ENCODE peak calls at places on chromosomes 5 and 9, in four cellular contexts. H, N, O and B are unnamed samples.

GRCh38 chr9:12554636-12555035 is 138.5 kb upstream of the TYRP1 start:
- DNase-seq in H (no peak), N (no peak), O (no peak), B (no peak)

GRCh38 chr5:74123928-74124327 is 497.9 kb downstream of the ARHGEF28 start:
- DNase-seq in H (no peak), N (no peak), O (no peak), B (no peak)

GRCh38 chr9:125189011-125189360 is 617 bp downstream of the PPP6C start:
- DNase-seq in H (peak; percentile 76), N (peak; percentile 1), O (no peak), B (no peak)

GRCh38 chr9:134158753-134159392 is 5.5 kb downstream of the RNU6ATAC start:
- DNase-seq in H (no peak), N (no peak), O (no peak), B (no peak)

GRCh38 chr5:36875051-36875788 is 1.3 kb upstream of the NIPBL start:
- DNase-seq in H (peak; percentile 73), N (peak; percentile 45), O (peak; percentile 59), B (peak; percentile 69)

GRCh38 chr9:130263601-130264413 is 1.8 kb upstream of the HMCN2 start:
- DNase-seq in H (peak; percentile 78), N (no peak), O (peak; percentile 19), B (no peak)

GRCh38 chr9:35935755-35936509 is 22.0 kb downstream of the OR2S2 start:
- DNase-seq in H (no peak), N (no peak), O (no peak), B (no peak)

GRCh38 chr5:65969539-65970393 is 43.4 kb downstream of the ERBIN start:
- DNase-seq in H (no peak), N (no peak), O (no peak), B (no peak)

GRCh38 chr5:59789197-59789596 is 104.3 kb downstream of the PDE4D start:
- DNase-seq in H (no peak), N (no peak), O (no peak), B (no peak)

GRCh38 chr5:98777295-98777694 is 3.8 kb downstream of the RGMB start:
- DNase-seq in H (no peak), N (no peak), O (no peak), B (no peak)

GRCh38 chr5:23136958-23137357 is 283.8 kb upstream of the CDH12 start:
- DNase-seq in H (no peak), N (no peak), O (no peak), B (no peak)

GRCh38 chr5:43433381-43433780 is 21.2 kb upstream of the CCL28 start:
- DNase-seq in H (no peak), N (no peak), O (no peak), B (no peak)

GRCh38 chr5:167945542-167946384 is 345.7 kb upstream of the WWC1 start:
- DNase-seq in H (peak; percentile 60), N (no peak), O (no peak), B (no peak)

GRCh38 chr9:83034026-83034425 is 28.9 kb downstream of the RASEF start:
- DNase-seq in H (no peak), N (no peak), O (no peak), B (no peak)

GRCh38 chr9:29456940-29457339 is 1883.7 kb upstream of the C9orf72 start:
- DNase-seq in H (no peak), N (no peak), O (no peak), B (no peak)

GRCh38 chr5:51378061-51378409 is 5.2 kb upstream of the ISL1 start:
- DNase-seq in H (no peak), N (no peak), O (no peak), B (no peak)

GRCh38 chr9:107106416-107106815 is 176.7 kb upstream of the RAD23B start:
- DNase-seq in H (no peak), N (no peak), O (no peak), B (no peak)

GRCh38 chr5:2686296-2686695 is 65.2 kb downstream of the IRX2 start:
- DNase-seq in H (no peak), N (peak; percentile 3), O (no peak), B (no peak)

GRCh38 chr9:19922476-19923118 is 133.8 kb upstream of the SLC24A2 start:
- DNase-seq in H (no peak), N (peak; percentile 54), O (no peak), B (no peak)

GRCh38 chr5:81855576-81855975 is 104.7 kb upstream of the SSBP2 start:
- DNase-seq in H (no peak), N (no peak), O (no peak), B (no peak)

GRCh38 chr5:160651682-160652645 is 200.0 kb downstream of the ATP10B start:
- DNase-seq in H (no peak), N (no peak), O (no peak), B (no peak)

GRCh38 chr5:178797546-178798105 is 62.1 kb upstream of the ZNF354B start:
- DNase-seq in H (no peak), N (no peak), O (no peak), B (no peak)
- H3K9me3 ChIP-seq in H (no peaks in the 10 kb centered on the region), N (no peaks in the 10 kb centered on the region), O (no peaks in the 10 kb centered on the region), B (no peaks in the 10 kb centered on the region)

GRCh38 chr5:179271301-179271650 is 74.0 kb downstream of the ADAMTS2 start:
- DNase-seq in H (no peak), N (no peak), O (peak; percentile 17), B (no peak)
- H3K4me1 ChIP-seq in H (peaks cover 10% of the 10 kb centered on the region), N (peaks cover 6% of the 10 kb centered on the region), O (peaks cover 3% of the 10 kb centered on the region), B (no peaks in the 10 kb centered on the region)

DNA sequence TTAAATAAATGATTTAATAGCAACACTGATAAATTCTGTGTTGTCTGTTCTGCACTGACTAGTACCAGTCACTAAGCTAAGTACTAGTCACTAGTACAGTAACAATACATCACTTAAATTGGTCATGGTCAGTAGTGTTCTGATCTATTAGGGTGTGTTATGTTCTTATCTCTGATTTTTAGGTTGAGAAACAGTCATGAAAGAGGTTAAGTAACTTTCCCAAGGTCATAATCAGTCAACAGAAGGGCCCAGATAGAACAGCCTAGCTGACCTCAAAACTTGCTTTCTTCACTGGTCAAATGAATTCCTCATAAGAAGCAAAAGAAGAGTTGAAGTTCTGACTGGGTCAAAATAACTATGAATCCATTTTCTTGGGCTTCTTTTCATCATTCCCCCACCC is 1492.7 kb downstream of the MAT2B start:
- DNase-seq in H (no peak), N (no peak), O (no peak), B (no peak)
- H3K9me3 ChIP-seq in H (no peaks in the 10 kb centered on the region), N (no peaks in the 10 kb centered on the region), O (no peaks in the 10 kb centered on the region), B (no peaks in the 10 kb centered on the region)

GRCh38 chr5:6825678-6826244 is 112.5 kb downstream of the TENT4A start:
- DNase-seq in H (no peak), N (no peak), O (no peak), B (no peak)
- H3K4me1 ChIP-seq in H (peaks cover 11% of the 10 kb centered on the region), N (peaks cover 2% of the 10 kb centered on the region), O (no peaks in the 10 kb centered on the region), B (no peaks in the 10 kb centered on the region)

GRCh38 chr5:149938272-149938671 is 6.3 kb downstream of the PDE6A start:
- DNase-seq in H (peak; percentile 69), N (no peak), O (peak; percentile 53), B (no peak)
- H3K9me3 ChIP-seq in H (no peaks in the 10 kb centered on the region), N (no peaks in the 10 kb centered on the region), O (no peaks in the 10 kb centered on the region), B (no peaks in the 10 kb centered on the region)

DNA sequence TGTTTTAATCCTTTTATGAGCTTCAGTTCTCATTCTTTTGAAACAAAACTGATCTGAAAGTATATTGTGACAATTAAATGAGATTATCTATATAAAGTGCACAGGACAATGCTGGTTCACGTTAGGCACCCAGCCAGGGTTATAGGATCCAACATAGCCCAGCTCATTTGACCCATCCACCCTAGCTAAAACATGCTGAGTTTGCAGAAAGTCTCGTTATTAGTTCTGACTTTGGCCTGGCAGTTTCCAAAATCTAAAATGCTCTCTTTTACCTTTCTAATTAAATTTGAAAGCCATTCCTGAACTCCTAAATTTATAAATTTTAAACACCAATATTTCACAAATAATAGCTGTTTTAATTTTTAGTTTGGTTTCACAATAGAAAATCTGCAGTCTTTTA is 131.9 kb upstream of the PTPRD start:
- DNase-seq in H (no peak), N (no peak), O (no peak), B (no peak)
- H3K4me1 ChIP-seq in H (no peaks in the 10 kb centered on the region), N (no peaks in the 10 kb centered on the region), O (no peaks in the 10 kb centered on the region), B (no peaks in the 10 kb centered on the region)